ENCODE peak calls at places on chromosomes 1 and 21, in ten cellular contexts. N is BJ, P is mesothelial cell of epicardium, K is heart right ventricle, C is fibroblast of the aortic adventitia, I is lower leg skin, W is epithelial cell of proximal tubule, V is nephron progenitor cell, F is glutamatergic neuron, O is uterus. E is an unnamed sample.

GRCh38 chr1:1307261-1307907 is 346 bp downstream of the ACAP3 start:
- DNase-seq in N (no peak), P (no peak), K (peak; percentile 59), C (peak; percentile 19), I (no peak), W (no peak), V (no peak), F (peak; percentile 63), O (peak; percentile 58), E (peak; percentile 37)

GRCh38 chr1:19477284-19478240 is 7.8 kb downstream of the CAPZB start:
- DNase-seq in N (no peak), P (no peak), K (no peak), C (peak; percentile 54), I (no peak), W (no peak), V (no peak), F (no peak), O (no peak), E (no peak)

GRCh38 chr1:167077128-167077867 is 12.9 kb downstream of the GPA33 start:
- DNase-seq in N (no peak), P (no peak), K (no peak), C (no peak), I (no peak), W (peak; percentile 86), V (no peak), F (no peak), O (no peak), E (no peak)

GRCh38 chr21:43851593-43851992 is 13.4 kb upstream of the AGPAT3 start:
- DNase-seq in N (no peak), P (no peak), K (no peak), C (no peak), I (no peak), W (no peak), V (no peak), F (no peak), O (no peak), E (no peak)

GRCh38 chr1:54013393-54014008 is 4.5 kb downstream of the LDLRAD1 start:
- DNase-seq in N (no peak), P (no peak), K (no peak), C (no peak), I (no peak), W (no peak), V (no peak), F (no peak), O (no peak), E (peak; percentile 27)

GRCh38 chr1:9573723-9574122 is 15.0 kb upstream of the TMEM201 start:
- DNase-seq in N (no peak), P (no peak), K (no peak), C (peak; percentile 48), I (no peak), W (no peak), V (no peak), F (no peak), O (no peak), E (no peak)

GRCh38 chr1:244461254-244462071 is at the start of gene CATSPERE:
- DNase-seq in N (peak; percentile 46), P (peak; percentile 85), K (peak; percentile 95), C (peak; percentile 79), I (peak; percentile 68), W (no peak), V (peak; percentile 83), F (peak; percentile 93), O (peak; percentile 84), E (peak; percentile 96)

GRCh38 chr1:93670141-93670540 is 11.5 kb downstream of the BCAR3 start:
- DNase-seq in N (no peak), P (no peak), K (no peak), C (peak; percentile 91), I (no peak), W (no peak), V (no peak), F (no peak), O (no peak), E (no peak)

GRCh38 chr21:31557956-31558838 is 101.3 kb upstream of the SOD1 start:
- DNase-seq in N (no peak), P (peak; percentile 66), K (no peak), C (no peak), I (no peak), W (no peak), V (peak; percentile 69), F (peak; percentile 70), O (peak; percentile 22), E (no peak)

GRCh38 chr21:31560479-31560878 is 99.0 kb upstream of the SOD1 start:
- DNase-seq in N (no peak), P (no peak), K (no peak), C (no peak), I (no peak), W (no peak), V (no peak), F (no peak), O (no peak), E (no peak)

GRCh38 chr21:31557421-31557955 is 102.0 kb upstream of the SOD1 start:
- DNase-seq in N (no peak), P (no peak), K (no peak), C (no peak), I (no peak), W (no peak), V (peak; percentile 70), F (peak; percentile 41), O (no peak), E (no peak)

GRCh38 chr21:31559368-31560119 is 99.9 kb upstream of the SOD1 start:
- DNase-seq in N (peak; percentile 3), P (peak; percentile 99), K (peak; percentile 92), C (peak; percentile 87), I (peak; percentile 79), W (peak; percentile 48), V (peak; percentile 98), F (peak; percentile 99), O (peak; percentile 85), E (peak; percentile 72)

GRCh38 chr21:31558839-31559367 is 100.6 kb upstream of the SOD1 start:
- DNase-seq in N (peak; percentile 7), P (peak; percentile 97), K (peak; percentile 86), C (peak; percentile 80), I (peak; percentile 79), W (no peak), V (peak; percentile 94), F (peak; percentile 97), O (peak; percentile 81), E (peak; percentile 37)
- TF ChIP-seq CTCF in N (no peak), P (no peak), K (no peak), C (no peak), I (no peak), W (no peak), V (no peak), F (peak; percentile 11), O (no peak), E (no peak)

GRCh38 chr1:17603091-17603841 is 63.8 kb downstream of the ARHGEF10L start:
- DNase-seq in N (no peak), P (no peak), K (no peak), C (no peak), I (no peak), W (no peak), V (peak; percentile 65), F (peak; percentile 90), O (no peak), E (no peak)

GRCh38 chr1:17598251-17598650 is 58.8 kb downstream of the ARHGEF10L start:
- DNase-seq in N (no peak), P (no peak), K (no peak), C (no peak), I (no peak), W (no peak), V (no peak), F (no peak), O (no peak), E (no peak)

GRCh38 chr1:17600313-17600712 is 60.8 kb downstream of the ARHGEF10L start:
- DNase-seq in N (no peak), P (no peak), K (no peak), C (no peak), I (no peak), W (no peak), V (no peak), F (no peak), O (no peak), E (no peak)

GRCh38 chr1:17599301-17600300 is 60.1 kb downstream of the ARHGEF10L start:
- DNase-seq in N (no peak), P (no peak), K (no peak), C (no peak), I (no peak), W (no peak), V (no peak), F (no peak), O (no peak), E (no peak)

DNA sequence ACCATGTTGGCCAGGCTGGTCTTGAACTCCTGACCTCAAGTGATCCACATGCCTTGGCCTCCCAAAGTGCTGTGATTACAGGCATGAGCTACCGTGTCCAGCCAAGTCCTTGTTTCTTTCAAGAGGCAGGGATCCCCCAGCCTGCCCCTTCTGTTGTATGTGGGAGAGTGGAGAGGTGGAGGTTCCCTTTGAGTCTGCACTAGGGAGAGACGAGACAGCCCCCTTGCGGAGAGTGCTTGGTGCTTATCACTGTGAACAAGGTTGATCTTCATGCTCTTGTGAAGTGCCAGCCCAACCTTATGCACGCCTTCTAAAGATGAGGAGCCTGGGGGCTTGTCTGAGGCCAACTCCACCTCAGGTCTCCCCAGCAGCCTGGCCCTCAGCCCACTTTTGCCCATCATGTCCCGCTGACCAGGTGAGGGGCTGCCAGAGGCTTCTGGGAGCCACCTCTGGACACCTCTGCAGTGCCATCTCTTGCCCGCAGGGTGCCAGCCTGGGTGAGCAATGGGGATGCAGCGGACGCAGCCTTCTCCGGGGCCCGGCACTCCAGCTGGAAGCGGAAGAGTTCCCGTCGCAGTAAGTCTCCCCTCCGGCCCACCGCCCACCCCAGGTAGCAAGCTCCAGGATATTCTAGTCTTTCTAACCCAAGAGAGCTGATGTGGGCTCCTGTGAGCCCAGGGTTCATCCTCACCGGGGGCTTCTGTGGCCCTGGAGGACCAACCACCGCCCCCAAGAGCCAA is 62.3 kb downstream of the ARHGEF10L start:
- DNase-seq in N (no peak), P (no peak), K (no peak), C (no peak), I (no peak), W (no peak), V (no peak), F (no peak), O (no peak), E (no peak)
- TF ChIP-seq CTCF in N (no peak), P (no peak), K (no peak), C (no peak), I (no peak), W (no peak), V (no peak), F (no peak), O (no peak), E (no peak)

GRCh38 chr1:202663141-202663540 is 47.1 kb downstream of the SYT2 start:
- DNase-seq in N (no peak), P (no peak), K (no peak), C (no peak), I (no peak), W (no peak), V (no peak), F (no peak), O (no peak), E (no peak)

GRCh38 chr1:202659974-202660373 is 50.3 kb downstream of the SYT2 start:
- DNase-seq in N (no peak), P (no peak), K (no peak), C (no peak), I (no peak), W (no peak), V (no peak), F (no peak), O (no peak), E (no peak)

GRCh38 chr1:202659541-202659940 is 50.7 kb downstream of the SYT2 start:
- DNase-seq in N (no peak), P (no peak), K (no peak), C (no peak), I (no peak), W (no peak), V (no peak), F (no peak), O (no peak), E (no peak)

GRCh38 chr1:202662081-202662480 is 48.2 kb downstream of the SYT2 start:
- DNase-seq in N (no peak), P (no peak), K (no peak), C (no peak), I (no peak), W (no peak), V (no peak), F (no peak), O (no peak), E (no peak)

DNA sequence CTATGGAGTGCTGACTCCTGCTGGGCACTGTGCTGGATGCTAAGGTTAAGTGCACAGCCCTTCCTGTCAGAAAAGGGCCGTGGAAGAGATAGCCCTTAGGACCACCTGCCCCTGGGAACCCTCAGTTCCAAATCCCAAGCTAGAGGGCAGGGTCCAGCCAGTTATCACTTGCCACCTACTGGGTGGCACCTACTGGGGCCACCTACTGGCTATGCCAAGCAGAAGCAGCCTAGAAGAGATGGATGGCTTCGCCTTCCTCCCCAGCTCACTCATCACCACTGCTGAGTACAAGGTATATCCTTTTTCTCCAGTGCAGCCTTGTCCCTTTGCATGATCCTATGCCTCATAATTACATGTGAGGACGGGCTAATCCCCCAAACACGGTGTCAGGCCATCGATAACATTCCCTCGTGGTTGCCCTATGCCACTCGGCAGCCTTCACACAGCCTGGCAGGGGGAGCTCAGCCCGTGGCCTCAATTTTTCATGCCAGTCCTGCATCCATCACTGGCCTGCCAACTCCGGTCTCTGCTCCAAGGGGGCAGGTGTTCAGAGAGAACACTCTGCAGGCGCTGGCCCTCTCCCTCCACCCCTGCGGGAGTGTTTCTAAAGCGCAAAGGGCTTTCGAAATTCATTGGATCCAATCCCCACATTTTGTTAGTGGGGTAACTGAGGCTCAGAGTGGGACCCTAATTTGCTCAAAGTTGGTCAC is 49.0 kb downstream of the SYT2 start:
- DNase-seq in N (no peak), P (no peak), K (no peak), C (no peak), I (no peak), W (no peak), V (no peak), F (no peak), O (no peak), E (no peak)
- TF ChIP-seq CTCF in N (peak; percentile 32), P (no peak), K (no peak), C (peak; percentile 9), I (no peak), W (peak; percentile 43), V (no peak), F (no peak), O (no peak), E (no peak)

GRCh38 chr1:231724876-231725647 is 98.5 kb downstream of the DISC1 start:
- DNase-seq in N (no peak), P (no peak), K (no peak), C (peak; percentile 74), I (no peak), W (peak; percentile 9), V (peak; percentile 29), F (peak; percentile 70), O (no peak), E (no peak)
- TF ChIP-seq CTCF in N (peak; percentile 46), P (no peak), K (no peak), C (peak; percentile 57), I (no peak), W (peak; percentile 78), V (peak; percentile 34), F (peak; percentile 50), O (no peak), E (no peak)

E was measured in tibial artery.